ENCODE peak calls at places on chromosome 16, in six cellular contexts. G is HS-5, W is Caco-2, F is NCI-H1417, U is kidney tubule cell, R is NCI-H1694 treated with DMSO at 0.1 percent for 48 hours. C is an unnamed sample.
A peak's percentile ranks its signal among the peaks of the same experiment; 100 is the strongest.

GRCh38 chr16:83972256-83973008 is 4.4 kb downstream of the NECAB2 start:
- DNase-seq in G (no peak), W (no peak), F (no peak), U (no peak), R (no peak), C (no peak)

GRCh38 chr16:29023279-29024278 is 38.7 kb downstream of the LAT start:
- DNase-seq in G (no peak), W (no peak), F (no peak), U (peak; percentile 55), R (no peak), C (no peak)

GRCh38 chr16:85759631-85760419 is 8.9 kb upstream of the C16orf74 start:
- DNase-seq in G (no peak), W (no peak), F (peak; percentile 3), U (peak; percentile 31), R (no peak), C (peak; percentile 16)

GRCh38 chr16:8920676-8921625 is 38.8 kb downstream of the LITAFD start:
- DNase-seq in G (no peak), W (no peak), F (no peak), U (peak; percentile 9), R (no peak), C (no peak)

GRCh38 chr16:2296662-2297505 is 29.0 kb upstream of the RNPS1 start:
- DNase-seq in G (no peak), W (peak; percentile 41), F (peak; percentile 22), U (peak; percentile 27), R (no peak), C (peak; percentile 34)

GRCh38 chr16:586047-586644 is 3.7 kb upstream of the RAB40C start:
- DNase-seq in G (no peak), W (no peak), F (no peak), U (no peak), R (no peak), C (peak; percentile 29)

GRCh38 chr16:66930189-66930588 is 4.0 kb downstream of the CIAO2B start:
- DNase-seq in G (peak; percentile 74), W (no peak), F (no peak), U (peak; percentile 97), R (no peak), C (no peak)

GRCh38 chr16:88088161-88088581 is 136.9 kb downstream of the BANP start:
- DNase-seq in G (no peak), W (no peak), F (no peak), U (no peak), R (no peak), C (no peak)

GRCh38 chr16:66491716-66492064 is 58.2 kb downstream of the TK2 start:
- DNase-seq in G (no peak), W (no peak), F (no peak), U (no peak), R (no peak), C (no peak)

GRCh38 chr16:72428611-72429376 is 256.8 kb upstream of the PMFBP1 start:
- DNase-seq in G (no peak), W (no peak), F (no peak), U (no peak), R (peak; percentile 2), C (peak; percentile 77)

GRCh38 chr16:62068747-62069146 is 32.5 kb upstream of the CDH8 start:
- DNase-seq in G (no peak), W (no peak), F (no peak), U (no peak), R (no peak), C (no peak)

GRCh38 chr16:19926449-19927390 is 42.1 kb upstream of the GPRC5B start:
- DNase-seq in G (no peak), W (no peak), F (no peak), U (peak; percentile 78), R (no peak), C (no peak)

GRCh38 chr16:77723108-77723514 is 797 bp downstream of the NUDT7 start:
- DNase-seq in G (peak; percentile 28), W (no peak), F (no peak), U (peak; percentile 36), R (no peak), C (peak; percentile 52)

GRCh38 chr16:425082-425718 is at the start of gene RAB11FIP3:
- DNase-seq in G (no peak), W (peak; percentile 72), F (peak; percentile 95), U (peak; percentile 84), R (peak; percentile 71), C (peak; percentile 88)

GRCh38 chr16:89958068-89958467 is 9.5 kb downstream of the DEF8 start:
- DNase-seq in G (no peak), W (peak; percentile 75), F (no peak), U (peak; percentile 23), R (no peak), C (peak; percentile 67)

GRCh38 chr16:56848056-56848936 is 16.7 kb upstream of the SLC12A3 start:
- DNase-seq in G (peak; percentile 66), W (peak; percentile 24), F (no peak), U (peak; percentile 91), R (no peak), C (no peak)

C was measured in cerebellar cortex.